ENCODE peak calls at places on chromosomes 11 and 22, in seven cellular contexts. I, L, J, B, Q, P and U are unnamed samples.

GRCh38 chr11:34975482-34975881 is 59.1 kb downstream of the PDHX start:
- DNase-seq in I (no peak), L (no peak), J (no peak), B (no peak), Q (no peak), P (no peak), U (no peak)

GRCh38 chr11:70433038-70433437 is 34.7 kb downstream of the CTTN start:
- DNase-seq in I (no peak), L (no peak), J (no peak), B (no peak), Q (no peak), P (no peak), U (no peak)

GRCh38 chr11:64129403-64129802 is 36.5 kb downstream of the MACROD1 start:
- DNase-seq in I (no peak), L (no peak), J (no peak), B (no peak), Q (no peak), P (no peak), U (no peak)

GRCh38 chr11:69480547-69481392 is 693 bp upstream of the LINC01488 start:
- DNase-seq in I (no peak), L (no peak), J (peak), B (no peak), Q (peak), P (peak), U (no peak)

GRCh38 chr11:68940651-68941323 is 37.1 kb downstream of the IGHMBP2 start:
- DNase-seq in I (no peak), L (no peak), J (no peak), B (no peak), Q (no peak), P (no peak), U (no peak)

GRCh38 chr11:126339866-126340434 is 15.5 kb upstream of the ST3GAL4 start:
- DNase-seq in I (no peak), L (no peak), J (no peak), B (peak), Q (peak), P (no peak), U (no peak)

GRCh38 chr11:2262301-2263011 is 7.9 kb downstream of the ASCL2 start:
- DNase-seq in I (no peak), L (no peak), J (peak), B (no peak), Q (no peak), P (no peak), U (no peak)

GRCh38 chr11:32365192-32365591 is 70.1 kb downstream of the WT1 start:
- DNase-seq in I (no peak), L (no peak), J (no peak), B (no peak), Q (no peak), P (no peak), U (no peak)

GRCh38 chr11:64372802-64373597 is 14.0 kb downstream of the RPS6KA4 start:
- DNase-seq in I (peak), L (no peak), J (no peak), B (no peak), Q (no peak), P (peak), U (peak)

GRCh38 chr22:39313258-39314001 is 6.0 kb downstream of the RPL3 start:
- DNase-seq in I (no peak), L (no peak), J (no peak), B (peak), Q (no peak), P (no peak), U (no peak)

GRCh38 chr22:39309881-39310714 is 9.3 kb downstream of the RPL3 start:
- DNase-seq in I (no peak), L (peak), J (no peak), B (peak), Q (peak), P (no peak), U (no peak)

GRCh38 chr22:39312410-39312809 is 7.0 kb downstream of the RPL3 start:
- DNase-seq in I (no peak), L (no peak), J (no peak), B (no peak), Q (no peak), P (no peak), U (no peak)

GRCh38 chr22:39309364-39309861 is 10.0 kb downstream of the RPL3 start:
- DNase-seq in I (no peak), L (peak), J (no peak), B (peak), Q (no peak), P (no peak), U (no peak)

GRCh38 chr22:39311592-39312400 is 7.6 kb downstream of the RPL3 start:
- DNase-seq in I (no peak), L (no peak), J (no peak), B (no peak), Q (no peak), P (no peak), U (no peak)
- H3K27ac ChIP-seq in I (peak), L (peak), J (no peak), B (no peak), Q (no peak), P (no peak), U (no peak)

GRCh38 chr11:66233301-66233700 is 35.1 kb upstream of the RAB1B start:
- DNase-seq in I (no peak), L (no peak), J (no peak), B (no peak), Q (no peak), P (no peak), U (no peak)

GRCh38 chr11:66235141-66235540 is 33.3 kb upstream of the RAB1B start:
- DNase-seq in I (no peak), L (no peak), J (no peak), B (no peak), Q (no peak), P (no peak), U (no peak)

GRCh38 chr11:66231561-66231960 is 36.9 kb upstream of the RAB1B start:
- DNase-seq in I (no peak), L (no peak), J (no peak), B (no peak), Q (no peak), P (no peak), U (no peak)

GRCh38 chr11:66230978-66231377 is 37.5 kb upstream of the RAB1B start:
- DNase-seq in I (no peak), L (no peak), J (no peak), B (no peak), Q (no peak), P (no peak), U (no peak)

DNA sequence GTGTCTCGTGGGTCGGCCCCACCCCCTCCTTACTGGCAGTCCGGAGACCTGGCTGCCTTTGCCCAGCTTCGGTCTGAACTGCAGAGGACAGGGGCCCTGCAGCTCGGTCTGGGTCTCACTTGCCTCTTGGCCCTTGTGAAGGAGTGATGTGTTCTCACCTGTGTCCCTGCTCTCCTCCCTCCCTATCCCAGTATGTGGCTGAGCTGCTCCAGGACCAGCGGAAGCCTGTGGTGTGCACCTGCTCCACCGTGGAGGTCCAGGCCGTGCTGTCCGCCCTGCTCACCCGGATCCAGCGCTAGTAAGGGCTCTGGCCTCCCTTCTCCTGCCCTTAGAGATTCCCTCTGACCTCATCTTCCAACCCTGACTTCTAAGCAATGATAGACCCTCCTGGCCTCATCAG is 35.7 kb upstream of the RAB1B start:
- DNase-seq in I (no peak), L (no peak), J (no peak), B (no peak), Q (no peak), P (no peak), U (no peak)
- H3K27ac ChIP-seq in I (no peak), L (no peak), J (no peak), B (no peak), Q (no peak), P (no peak), U (no peak)

GRCh38 chr11:8711895-8712442 is 29.4 kb downstream of the RPL27A start:
- DNase-seq in I (no peak), L (no peak), J (no peak), B (no peak), Q (no peak), P (no peak), U (no peak)

GRCh38 chr11:8709002-8709672 is 26.5 kb downstream of the RPL27A start:
- DNase-seq in I (no peak), L (no peak), J (peak), B (peak), Q (peak), P (no peak), U (no peak)

GRCh38 chr11:8707541-8708270 is 25.1 kb downstream of the RPL27A start:
- DNase-seq in I (no peak), L (no peak), J (no peak), B (peak), Q (no peak), P (no peak), U (no peak)

GRCh38 chr11:8712506-8712905 is 29.9 kb downstream of the RPL27A start:
- DNase-seq in I (no peak), L (no peak), J (no peak), B (no peak), Q (no peak), P (no peak), U (no peak)

DNA sequence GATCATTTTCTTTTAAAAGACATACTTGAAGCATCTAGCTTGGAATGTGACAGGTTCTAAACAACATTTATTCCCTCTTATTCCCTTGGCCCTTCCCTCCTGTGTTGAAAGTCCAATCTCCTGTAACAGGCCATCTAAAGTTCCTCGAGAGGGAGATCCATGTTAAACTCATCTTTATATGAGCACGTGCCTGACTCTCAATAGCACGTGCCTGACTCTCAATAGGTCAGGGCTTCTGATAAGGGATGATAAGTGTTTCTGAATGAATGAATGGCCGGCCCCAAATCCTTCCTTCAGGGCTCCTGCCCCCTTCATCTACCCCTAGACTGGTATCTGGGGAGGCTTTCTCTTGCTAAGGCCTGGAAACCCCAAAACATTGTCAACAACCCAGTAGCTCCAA is 27.2 kb downstream of the RPL27A start:
- DNase-seq in I (no peak), L (no peak), J (no peak), B (no peak), Q (no peak), P (no peak), U (no peak)
- H3K27ac ChIP-seq in I (no peak), L (no peak), J (peak), B (peak), Q (peak), P (no peak), U (peak)

GRCh38 chr11:45929486-45930030 is 7.1 kb downstream of the LARGE2 start:
- DNase-seq in I (no peak), L (peak), J (no peak), B (no peak), Q (no peak), P (no peak), U (no peak)
- H3K27ac ChIP-seq in I (no peak), L (peak), J (no peak), B (peak), Q (no peak), P (no peak), U (no peak)

GRCh38 chr11:17171342-17171741 is 36.4 kb downstream of the PIK3C2A start:
- DNase-seq in I (no peak), L (peak), J (no peak), B (no peak), Q (peak), P (no peak), U (no peak)

GRCh38 chr11:17173332-17173731 is 34.5 kb downstream of the PIK3C2A start:
- DNase-seq in I (no peak), L (no peak), J (no peak), B (no peak), Q (no peak), P (no peak), U (no peak)

GRCh38 chr11:17169876-17170275 is 37.9 kb downstream of the PIK3C2A start:
- DNase-seq in I (no peak), L (no peak), J (no peak), B (no peak), Q (no peak), P (no peak), U (no peak)

DNA sequence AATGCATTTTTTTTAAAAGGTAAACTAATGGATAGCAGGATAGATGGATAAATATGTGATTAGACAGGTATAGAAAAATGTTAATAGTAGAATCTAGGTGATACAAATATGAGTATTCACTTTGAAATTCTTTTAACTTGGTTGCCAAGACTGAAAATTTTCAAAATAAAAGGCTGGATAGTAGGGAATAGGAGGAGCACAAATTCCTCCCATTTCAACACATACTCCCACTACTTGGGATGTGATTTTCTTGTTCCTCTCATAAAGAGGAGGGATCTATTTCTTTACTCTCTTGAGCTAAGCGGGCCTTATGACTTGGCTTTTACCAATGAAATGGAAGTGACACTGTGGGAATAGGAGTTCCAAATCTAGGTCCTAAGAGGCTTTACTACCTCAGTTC is 35.9 kb downstream of the PIK3C2A start:
- DNase-seq in I (no peak), L (no peak), J (no peak), B (no peak), Q (peak), P (no peak), U (no peak)
- H3K27ac ChIP-seq in I (no peak), L (no peak), J (no peak), B (no peak), Q (peak), P (no peak), U (no peak)

DNA sequence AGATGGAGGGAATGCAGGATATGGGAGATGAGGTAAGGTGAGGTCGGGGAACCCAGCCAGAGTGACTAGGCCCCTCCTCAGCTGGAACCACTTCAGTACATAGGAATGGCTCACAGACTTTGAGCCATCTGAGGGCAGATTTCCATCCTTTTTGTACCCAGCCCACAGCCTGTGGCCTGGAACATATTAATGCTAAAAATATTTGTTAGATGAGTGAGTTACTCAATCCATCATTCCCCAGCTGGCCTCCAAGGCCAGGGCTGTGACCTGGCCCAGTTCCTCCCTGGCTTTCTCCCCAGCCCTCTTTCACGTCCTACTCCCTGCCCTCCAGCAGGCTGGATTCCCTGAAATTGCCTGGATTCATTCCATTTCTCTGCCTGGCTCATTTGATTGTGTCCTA is 57.2 kb upstream of the PRDM11 start:
- DNase-seq in I (no peak), L (peak), J (peak), B (peak), Q (peak), P (no peak), U (no peak)
- H3K27ac ChIP-seq in I (no peak), L (peak), J (peak), B (peak), Q (peak), P (no peak), U (no peak)

GRCh38 chr11:117219995-117220394 is 11.9 kb downstream of the PCSK7 start:
- DNase-seq in I (no peak), L (no peak), J (no peak), B (no peak), Q (no peak), P (no peak), U (no peak)
- H3K27ac ChIP-seq in I (peak), L (no peak), J (peak), B (peak), Q (peak), P (no peak), U (peak)